ENCODE peak calls at places on chromosomes 2 and 18, in six cellular contexts. R is HepG2, O is K562, Q is SK-N-SH, U is GM12878, G is H1. P is an unnamed sample.

GRCh38 chr2:133447303-133447702 is 121.0 kb downstream of the NCKAP5 start:
- DNase-seq in R (no peak), O (no peak), Q (no peak), U (no peak), G (no peak), P (no peak)

GRCh38 chr2:144516417-144516980 is 3.4 kb downstream of the ZEB2 start:
- DNase-seq in R (no peak), O (no peak), Q (peak), U (no peak), G (peak), P (no peak)

GRCh38 chr2:22855081-22855480 is 529.9 kb upstream of the KLHL29 start:
- DNase-seq in R (peak), O (no peak), Q (no peak), U (no peak), G (no peak), P (no peak)

GRCh38 chr2:71498261-71498701 is 44.9 kb downstream of the DYSF start:
- DNase-seq in R (peak), O (no peak), Q (no peak), U (no peak), G (no peak), P (no peak)

GRCh38 chr2:215994901-215995300 is 18.4 kb downstream of the MREG start:
- DNase-seq in R (no peak), O (no peak), Q (no peak), U (no peak), G (no peak), P (no peak)

GRCh38 chr2:46171441-46171953 is 125.7 kb upstream of the EPAS1 start:
- DNase-seq in R (no peak), O (no peak), Q (no peak), U (no peak), G (no peak), P (no peak)

GRCh38 chr18:45687617-45688016 is 36.4 kb upstream of the SLC14A1 start:
- DNase-seq in R (no peak), O (peak), Q (no peak), U (no peak), G (no peak), P (no peak)

GRCh38 chr18:32891797-32892196 is 119.0 kb upstream of the KLHL14 start:
- DNase-seq in R (peak), O (no peak), Q (no peak), U (no peak), G (no peak), P (no peak)

GRCh38 chr2:235050992-235051351 is 99.2 kb downstream of the SH3BP4 start:
- DNase-seq in R (peak), O (peak), Q (peak), U (no peak), G (no peak), P (no peak)

GRCh38 chr2:42101641-42102605 is 54.1 kb downstream of the PKDCC start:
- DNase-seq in R (peak), O (no peak), Q (no peak), U (peak), G (peak), P (peak)

GRCh38 chr18:6561029-6561861 is 146.5 kb upstream of the L3MBTL4 start:
- DNase-seq in R (no peak), O (no peak), Q (no peak), U (no peak), G (no peak), P (no peak)

GRCh38 chr2:24359129-24359528 is 1.2 kb downstream of the ITSN2 start:
- DNase-seq in R (no peak), O (no peak), Q (no peak), U (no peak), G (no peak), P (no peak)

GRCh38 chr2:152427902-152428301 is 92.9 kb downstream of the FMNL2 start:
- DNase-seq in R (no peak), O (no peak), Q (no peak), U (no peak), G (no peak), P (no peak)

GRCh38 chr2:152425765-152426710 is 91.1 kb downstream of the FMNL2 start:
- DNase-seq in R (peak), O (no peak), Q (no peak), U (no peak), G (no peak), P (no peak)

GRCh38 chr2:152428800-152429637 is 94.0 kb downstream of the FMNL2 start:
- DNase-seq in R (no peak), O (no peak), Q (no peak), U (no peak), G (no peak), P (no peak)

GRCh38 chr2:152423684-152424083 is 88.7 kb downstream of the FMNL2 start:
- DNase-seq in R (no peak), O (no peak), Q (no peak), U (no peak), G (no peak), P (no peak)

GRCh38 chr2:152426801-152427200 is 91.8 kb downstream of the FMNL2 start:
- DNase-seq in R (no peak), O (no peak), Q (no peak), U (no peak), G (no peak), P (no peak)
- TF ChIP-seq GABPA in R (no peak), O (no peak), Q (no peak), U (no peak), G (no peak), P (no peak)

GRCh38 chr2:84906900-84907714 is 1.7 kb downstream of the TMSB10 start:
- DNase-seq in R (peak), O (peak), Q (peak), U (no peak), G (no peak), P (peak)
- TF ChIP-seq GABPA in R (no peak), O (no peak), Q (no peak), U (no peak), G (no peak), P (no peak)

GRCh38 chr2:190599546-190600220 is 49.2 kb upstream of the NAB1 start:
- DNase-seq in R (no peak), O (no peak), Q (no peak), U (no peak), G (no peak), P (no peak)
- TF ChIP-seq GABPA in R (no peak), O (no peak), Q (no peak), U (no peak), G (no peak), P (no peak)

GRCh38 chr2:155310589-155310988 is 612.1 kb downstream of the KCNJ3 start:
- DNase-seq in R (peak), O (no peak), Q (peak), U (no peak), G (no peak), P (no peak)
- TF ChIP-seq GABPA in R (no peak), O (no peak), Q (no peak), U (no peak), G (no peak), P (no peak)

GRCh38 chr18:2907459-2908145 is 60.8 kb downstream of the EMILIN2 start:
- DNase-seq in R (no peak), O (no peak), Q (peak), U (no peak), G (no peak), P (peak)
- TF ChIP-seq GABPA in R (no peak), O (no peak), Q (no peak), U (no peak), G (no peak), P (no peak)

GRCh38 chr18:76713432-76713831 is 108.9 kb upstream of the ZNF236 start:
- DNase-seq in R (no peak), O (no peak), Q (no peak), U (no peak), G (no peak), P (no peak)

GRCh38 chr18:76709659-76710645 is 112.4 kb upstream of the ZNF236 start:
- DNase-seq in R (peak), O (peak), Q (peak), U (peak), G (peak), P (peak)

GRCh38 chr18:76710646-76711520 is 111.5 kb upstream of the ZNF236 start:
- DNase-seq in R (no peak), O (no peak), Q (no peak), U (no peak), G (no peak), P (no peak)

GRCh38 chr18:76720683-76721082 is 101.7 kb upstream of the ZNF236 start:
- DNase-seq in R (no peak), O (no peak), Q (no peak), U (no peak), G (no peak), P (peak)

GRCh38 chr18:76715012-76715608 is 107.2 kb upstream of the ZNF236 start:
- DNase-seq in R (no peak), O (no peak), Q (no peak), U (no peak), G (no peak), P (no peak)
- TF ChIP-seq GABPA in R (no peak), O (no peak), Q (no peak), U (no peak), G (no peak), P (no peak)

DNA sequence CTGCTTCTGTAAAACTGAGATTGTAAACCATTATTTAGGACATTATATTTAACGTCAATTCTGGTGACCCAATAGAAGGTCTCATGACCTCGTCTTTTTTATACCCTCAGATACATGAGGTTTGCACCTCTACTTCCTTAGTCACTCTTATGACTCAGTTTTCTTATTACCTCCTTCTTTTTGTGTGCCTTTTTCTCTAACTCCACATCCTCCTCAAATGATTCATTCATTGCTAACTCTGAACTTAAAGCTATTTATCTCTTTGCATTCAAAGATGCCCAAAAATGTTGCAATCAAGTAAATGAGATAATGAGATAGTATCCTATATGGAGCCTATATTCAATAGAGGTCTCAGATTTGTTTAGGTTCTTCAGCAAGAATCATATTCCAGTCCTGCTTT is 121.0 kb upstream of the KYNU start:
- DNase-seq in R (no peak), O (no peak), Q (no peak), U (no peak), G (no peak), P (no peak)
- TF ChIP-seq GABPA in R (no peak), O (no peak), Q (no peak), U (no peak), G (no peak), P (no peak)

P was measured in HL-60.